ENCODE peak calls at places on chromosomes 5 and 9, in six cellular contexts. One of them, this sample, is unnamed.

GRCh38 chr9:107397076-107398049 is 92.2 kb downstream of the KLF4 start:
- DNase-seq in LNCaP clone FGC: no peak
- DNase-seq in CD8-positive, alpha-beta memory T cell: no peak
- DNase-seq in endodermal cell: no peak
- DNase-seq in CD4-positive, alpha-beta memory T cell: no peak
- DNase-seq in fibroblast of mammary gland: peak
- DNase-seq in this sample: no peak

GRCh38 chr5:127296321-127296720 is 5.7 kb downstream of the MEGF10 start:
- DNase-seq in LNCaP clone FGC: no peak
- DNase-seq in CD8-positive, alpha-beta memory T cell: no peak
- DNase-seq in endodermal cell: no peak
- DNase-seq in CD4-positive, alpha-beta memory T cell: no peak
- DNase-seq in fibroblast of mammary gland: peak
- DNase-seq in this sample: no peak

GRCh38 chr5:68519135-68519534 is 303.6 kb downstream of the PIK3R1 start:
- DNase-seq in LNCaP clone FGC: no peak
- DNase-seq in CD8-positive, alpha-beta memory T cell: no peak
- DNase-seq in endodermal cell: no peak
- DNase-seq in CD4-positive, alpha-beta memory T cell: no peak
- DNase-seq in fibroblast of mammary gland: no peak
- DNase-seq in this sample: no peak

GRCh38 chr9:128887914-128888350 is 6.0 kb downstream of the LRRC8A start:
- DNase-seq in LNCaP clone FGC: no peak
- DNase-seq in CD8-positive, alpha-beta memory T cell: no peak
- DNase-seq in endodermal cell: peak
- DNase-seq in CD4-positive, alpha-beta memory T cell: no peak
- DNase-seq in fibroblast of mammary gland: no peak
- DNase-seq in this sample: no peak

GRCh38 chr5:123273984-123274383 is 149.2 kb downstream of the CEP120 start:
- DNase-seq in LNCaP clone FGC: no peak
- DNase-seq in CD8-positive, alpha-beta memory T cell: no peak
- DNase-seq in endodermal cell: no peak
- DNase-seq in CD4-positive, alpha-beta memory T cell: no peak
- DNase-seq in fibroblast of mammary gland: no peak
- DNase-seq in this sample: no peak

GRCh38 chr5:177300236-177300880 is 3.2 kb downstream of the RAB24 start:
- DNase-seq in LNCaP clone FGC: no peak
- DNase-seq in CD8-positive, alpha-beta memory T cell: peak
- DNase-seq in endodermal cell: peak
- DNase-seq in CD4-positive, alpha-beta memory T cell: peak
- DNase-seq in fibroblast of mammary gland: peak
- DNase-seq in this sample: peak

GRCh38 chr5:110255194-110255593 is 471.3 kb downstream of the TMEM232 start:
- DNase-seq in LNCaP clone FGC: no peak
- DNase-seq in CD8-positive, alpha-beta memory T cell: no peak
- DNase-seq in endodermal cell: peak
- DNase-seq in CD4-positive, alpha-beta memory T cell: no peak
- DNase-seq in fibroblast of mammary gland: no peak
- DNase-seq in this sample: no peak

GRCh38 chr5:116271432-116271831 is 186.6 kb downstream of the COMMD10 start:
- DNase-seq in LNCaP clone FGC: no peak
- DNase-seq in CD8-positive, alpha-beta memory T cell: no peak
- DNase-seq in endodermal cell: no peak
- DNase-seq in CD4-positive, alpha-beta memory T cell: no peak
- DNase-seq in fibroblast of mammary gland: peak
- DNase-seq in this sample: no peak

GRCh38 chr5:139633295-139634027 is 14.7 kb upstream of the CXXC5 start:
- DNase-seq in LNCaP clone FGC: no peak
- DNase-seq in CD8-positive, alpha-beta memory T cell: peak
- DNase-seq in endodermal cell: peak
- DNase-seq in CD4-positive, alpha-beta memory T cell: peak
- DNase-seq in fibroblast of mammary gland: peak
- DNase-seq in this sample: peak

GRCh38 chr5:172504736-172505402 is 50.5 kb upstream of the SH3PXD2B start:
- DNase-seq in LNCaP clone FGC: no peak
- DNase-seq in CD8-positive, alpha-beta memory T cell: no peak
- DNase-seq in endodermal cell: peak
- DNase-seq in CD4-positive, alpha-beta memory T cell: no peak
- DNase-seq in fibroblast of mammary gland: no peak
- DNase-seq in this sample: no peak

GRCh38 chr5:77437194-77437593 is 54.9 kb downstream of the WDR41 start:
- DNase-seq in LNCaP clone FGC: peak
- DNase-seq in CD8-positive, alpha-beta memory T cell: no peak
- DNase-seq in endodermal cell: no peak
- DNase-seq in CD4-positive, alpha-beta memory T cell: no peak
- DNase-seq in fibroblast of mammary gland: no peak
- DNase-seq in this sample: no peak

GRCh38 chr5:135456238-135457099 is 4.3 kb upstream of the TIFAB start:
- DNase-seq in LNCaP clone FGC: no peak
- DNase-seq in CD8-positive, alpha-beta memory T cell: no peak
- DNase-seq in endodermal cell: no peak
- DNase-seq in CD4-positive, alpha-beta memory T cell: no peak
- DNase-seq in fibroblast of mammary gland: peak
- DNase-seq in this sample: no peak

GRCh38 chr9:20030221-20030620 is 241.4 kb upstream of the SLC24A2 start:
- DNase-seq in LNCaP clone FGC: no peak
- DNase-seq in CD8-positive, alpha-beta memory T cell: no peak
- DNase-seq in endodermal cell: no peak
- DNase-seq in CD4-positive, alpha-beta memory T cell: no peak
- DNase-seq in fibroblast of mammary gland: no peak
- DNase-seq in this sample: no peak

GRCh38 chr9:114285166-114285867 is 37.6 kb upstream of the ORM1 start:
- DNase-seq in LNCaP clone FGC: no peak
- DNase-seq in CD8-positive, alpha-beta memory T cell: no peak
- DNase-seq in endodermal cell: peak
- DNase-seq in CD4-positive, alpha-beta memory T cell: no peak
- DNase-seq in fibroblast of mammary gland: peak
- DNase-seq in this sample: no peak

GRCh38 chr5:157252741-157253465 is 13.0 kb upstream of the CYFIP2 start:
- DNase-seq in LNCaP clone FGC: no peak
- DNase-seq in CD8-positive, alpha-beta memory T cell: peak
- DNase-seq in endodermal cell: no peak
- DNase-seq in CD4-positive, alpha-beta memory T cell: peak
- DNase-seq in fibroblast of mammary gland: peak
- DNase-seq in this sample: peak
- H3K4me3 ChIP-seq in LNCaP clone FGC: no peak
- H3K4me3 ChIP-seq in CD8-positive, alpha-beta memory T cell: peak
- H3K4me3 ChIP-seq in endodermal cell: no peak
- H3K4me3 ChIP-seq in CD4-positive, alpha-beta memory T cell: no peak
- H3K4me3 ChIP-seq in fibroblast of mammary gland: no peak
- H3K4me3 ChIP-seq in this sample: no peak

GRCh38 chr9:133334161-133334560 is 1.8 kb downstream of the SURF6 start:
- DNase-seq in LNCaP clone FGC: peak
- DNase-seq in CD8-positive, alpha-beta memory T cell: no peak
- DNase-seq in endodermal cell: peak
- DNase-seq in CD4-positive, alpha-beta memory T cell: no peak
- DNase-seq in fibroblast of mammary gland: no peak
- DNase-seq in this sample: no peak
- H3K4me3 ChIP-seq in LNCaP clone FGC: peak
- H3K4me3 ChIP-seq in CD8-positive, alpha-beta memory T cell: no peak
- H3K4me3 ChIP-seq in endodermal cell: peak
- H3K4me3 ChIP-seq in CD4-positive, alpha-beta memory T cell: no peak
- H3K4me3 ChIP-seq in fibroblast of mammary gland: no peak
- H3K4me3 ChIP-seq in this sample: peak

DNA sequence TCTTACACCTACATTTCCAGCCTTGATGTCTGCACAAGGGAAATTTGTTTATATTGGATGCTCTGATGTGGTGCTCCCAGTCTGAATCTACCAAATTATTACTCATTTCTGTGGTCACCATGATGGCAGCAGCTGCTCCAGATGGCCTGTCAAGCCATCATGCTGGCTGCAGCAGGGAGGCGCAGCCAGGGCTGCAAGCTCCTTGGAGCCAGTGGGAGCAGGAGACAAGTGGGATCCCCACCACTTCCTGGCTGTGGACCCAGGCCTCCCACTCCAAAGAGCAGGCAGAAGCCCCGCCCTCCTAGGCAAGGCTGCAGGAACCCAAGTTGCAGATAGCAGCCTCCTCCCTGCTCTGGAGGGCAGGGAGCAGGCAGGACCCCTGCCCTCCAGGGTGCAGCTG is 241.1 kb upstream of the ATP10B start:
- DNase-seq in LNCaP clone FGC: no peak
- DNase-seq in CD8-positive, alpha-beta memory T cell: no peak
- DNase-seq in endodermal cell: peak
- DNase-seq in CD4-positive, alpha-beta memory T cell: no peak
- DNase-seq in fibroblast of mammary gland: peak
- DNase-seq in this sample: no peak
- H3K4me3 ChIP-seq in LNCaP clone FGC: no peak
- H3K4me3 ChIP-seq in CD8-positive, alpha-beta memory T cell: no peak
- H3K4me3 ChIP-seq in endodermal cell: no peak
- H3K4me3 ChIP-seq in CD4-positive, alpha-beta memory T cell: no peak
- H3K4me3 ChIP-seq in fibroblast of mammary gland: no peak
- H3K4me3 ChIP-seq in this sample: no peak

DNA sequence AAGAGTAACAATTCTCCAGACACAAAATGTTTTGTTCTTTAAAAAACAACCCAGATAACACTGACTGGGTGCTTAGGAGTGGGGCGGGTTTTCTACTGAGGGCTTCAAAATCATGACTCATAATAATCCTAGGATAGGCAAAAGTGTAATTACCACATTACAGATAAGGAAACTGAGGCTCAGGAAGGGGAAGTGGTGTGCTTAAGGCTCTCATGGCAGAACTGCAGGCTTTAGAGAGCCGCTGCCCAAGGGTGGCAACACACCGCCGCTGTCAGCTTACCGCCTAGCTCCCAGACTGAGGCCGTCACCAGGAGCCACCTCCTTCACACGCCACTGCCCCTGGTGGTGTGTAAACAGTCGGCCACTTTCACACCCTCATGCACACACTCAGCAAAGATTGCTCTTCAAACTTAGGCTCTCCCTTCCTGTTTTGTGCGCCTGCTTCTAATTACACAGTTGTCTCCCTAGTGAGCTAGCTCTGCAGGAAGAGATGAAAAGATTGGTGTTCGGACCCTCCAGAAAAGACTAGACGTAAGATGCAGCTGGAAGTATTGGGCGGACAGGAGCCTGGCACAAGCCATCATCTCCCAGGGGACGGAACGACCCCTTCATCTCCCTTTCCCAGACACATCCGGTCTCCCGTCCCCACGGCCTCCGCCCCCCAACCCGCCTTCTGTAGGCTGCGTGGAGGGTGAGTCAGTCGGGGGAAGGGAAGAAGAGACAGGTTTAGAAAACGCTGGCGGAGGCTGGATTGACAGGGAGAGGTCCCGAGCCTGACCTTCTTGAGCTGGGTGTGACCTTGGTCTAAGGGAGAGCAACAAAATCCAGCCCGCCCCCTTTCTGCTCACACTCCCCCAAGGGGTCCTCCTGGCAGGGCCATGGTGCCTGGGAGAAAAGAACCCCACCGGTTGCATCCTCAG is 162.7 kb downstream of the SYK start:
- DNase-seq in LNCaP clone FGC: no peak
- DNase-seq in CD8-positive, alpha-beta memory T cell: no peak
- DNase-seq in endodermal cell: peak
- DNase-seq in CD4-positive, alpha-beta memory T cell: no peak
- DNase-seq in fibroblast of mammary gland: no peak
- DNase-seq in this sample: no peak
- H3K4me3 ChIP-seq in LNCaP clone FGC: no peak
- H3K4me3 ChIP-seq in CD8-positive, alpha-beta memory T cell: no peak
- H3K4me3 ChIP-seq in endodermal cell: no peak
- H3K4me3 ChIP-seq in CD4-positive, alpha-beta memory T cell: no peak
- H3K4me3 ChIP-seq in fibroblast of mammary gland: no peak
- H3K4me3 ChIP-seq in this sample: no peak

DNA sequence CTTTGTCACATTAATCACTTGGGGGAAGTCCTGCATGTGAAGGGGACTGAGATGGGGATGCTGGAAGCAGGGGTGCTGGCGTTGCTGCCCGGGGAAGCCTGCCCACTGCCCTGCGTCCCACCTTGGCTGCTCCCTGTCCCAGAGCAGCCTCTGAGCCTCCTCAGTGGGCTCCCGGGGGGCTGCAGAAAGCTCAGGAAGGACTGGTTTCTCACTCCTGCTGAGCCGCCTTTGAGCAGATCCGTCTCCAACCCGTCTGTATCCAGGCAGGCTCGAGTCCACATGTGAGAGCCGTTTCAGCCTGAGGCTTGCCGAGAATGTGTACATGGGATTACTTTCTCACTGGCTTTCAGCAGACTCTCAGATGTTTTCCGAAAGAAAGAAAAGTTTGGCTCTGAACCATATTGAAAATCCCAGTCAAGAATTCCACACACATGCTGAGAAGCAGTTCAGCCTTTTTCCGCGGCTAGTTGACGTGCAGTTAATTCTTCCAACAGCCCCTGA is 95.3 kb upstream of the COL5A1 start:
- DNase-seq in LNCaP clone FGC: no peak
- DNase-seq in CD8-positive, alpha-beta memory T cell: no peak
- DNase-seq in endodermal cell: peak
- DNase-seq in CD4-positive, alpha-beta memory T cell: no peak
- DNase-seq in fibroblast of mammary gland: peak
- DNase-seq in this sample: no peak
- H3K4me3 ChIP-seq in LNCaP clone FGC: no peak
- H3K4me3 ChIP-seq in CD8-positive, alpha-beta memory T cell: no peak
- H3K4me3 ChIP-seq in endodermal cell: no peak
- H3K4me3 ChIP-seq in CD4-positive, alpha-beta memory T cell: no peak
- H3K4me3 ChIP-seq in fibroblast of mammary gland: no peak
- H3K4me3 ChIP-seq in this sample: no peak

GRCh38 chr9:18281291-18281690 is 192.7 kb upstream of the ADAMTSL1 start:
- DNase-seq in LNCaP clone FGC: no peak
- DNase-seq in CD8-positive, alpha-beta memory T cell: no peak
- DNase-seq in endodermal cell: no peak
- DNase-seq in CD4-positive, alpha-beta memory T cell: no peak
- DNase-seq in fibroblast of mammary gland: no peak
- DNase-seq in this sample: no peak

GRCh38 chr9:18269561-18269960 is 204.4 kb upstream of the ADAMTSL1 start:
- DNase-seq in LNCaP clone FGC: no peak
- DNase-seq in CD8-positive, alpha-beta memory T cell: no peak
- DNase-seq in endodermal cell: no peak
- DNase-seq in CD4-positive, alpha-beta memory T cell: no peak
- DNase-seq in fibroblast of mammary gland: no peak
- DNase-seq in this sample: no peak

GRCh38 chr9:18274693-18275092 is 199.3 kb upstream of the ADAMTSL1 start:
- DNase-seq in LNCaP clone FGC: no peak
- DNase-seq in CD8-positive, alpha-beta memory T cell: no peak
- DNase-seq in endodermal cell: no peak
- DNase-seq in CD4-positive, alpha-beta memory T cell: no peak
- DNase-seq in fibroblast of mammary gland: peak
- DNase-seq in this sample: no peak

GRCh38 chr9:18275313-18275990 is 198.5 kb upstream of the ADAMTSL1 start:
- DNase-seq in LNCaP clone FGC: no peak
- DNase-seq in CD8-positive, alpha-beta memory T cell: no peak
- DNase-seq in endodermal cell: no peak
- DNase-seq in CD4-positive, alpha-beta memory T cell: no peak
- DNase-seq in fibroblast of mammary gland: no peak
- DNase-seq in this sample: no peak
- H3K4me3 ChIP-seq in LNCaP clone FGC: no peak
- H3K4me3 ChIP-seq in CD8-positive, alpha-beta memory T cell: no peak
- H3K4me3 ChIP-seq in endodermal cell: no peak
- H3K4me3 ChIP-seq in CD4-positive, alpha-beta memory T cell: no peak
- H3K4me3 ChIP-seq in fibroblast of mammary gland: no peak
- H3K4me3 ChIP-seq in this sample: no peak

DNA sequence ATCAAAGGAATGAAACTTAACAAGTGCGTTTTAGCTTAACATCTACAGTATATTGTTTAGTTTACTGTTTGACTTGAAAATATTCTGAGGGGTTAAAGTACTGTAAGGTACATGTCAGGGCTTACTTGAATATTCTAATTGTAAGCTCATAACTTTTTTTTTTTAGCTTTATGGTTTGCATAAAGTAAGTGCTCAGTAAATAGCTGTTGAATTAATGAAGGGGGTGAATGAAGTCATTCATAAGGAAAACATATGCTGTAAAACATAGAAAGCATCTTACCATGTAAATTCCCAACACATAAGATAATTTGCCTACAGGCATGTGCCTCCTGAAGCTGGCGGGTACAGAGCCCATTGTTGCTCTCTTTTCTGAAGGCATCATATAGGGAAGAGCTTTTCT is 3.0 kb downstream of the PIP5K1B start:
- DNase-seq in LNCaP clone FGC: no peak
- DNase-seq in CD8-positive, alpha-beta memory T cell: no peak
- DNase-seq in endodermal cell: no peak
- DNase-seq in CD4-positive, alpha-beta memory T cell: no peak
- DNase-seq in fibroblast of mammary gland: no peak
- DNase-seq in this sample: no peak
- H3K4me3 ChIP-seq in LNCaP clone FGC: no peak
- H3K4me3 ChIP-seq in CD8-positive, alpha-beta memory T cell: no peak
- H3K4me3 ChIP-seq in endodermal cell: peak
- H3K4me3 ChIP-seq in CD4-positive, alpha-beta memory T cell: no peak
- H3K4me3 ChIP-seq in fibroblast of mammary gland: no peak
- H3K4me3 ChIP-seq in this sample: no peak